ENCODE peak calls at places on chromosomes 5 and 9, in eight cellular contexts. One of them, this sample, is unnamed.
A peak's percentile ranks its signal among the peaks of the same experiment; 100 is the strongest.

GRCh38 chr5:125372694-125373621 is 626.5 kb upstream of the ZNF608 start:
- DNase-seq in WTC11: no peak
- DNase-seq in AG20443: peak; percentile 78
- DNase-seq in Ammon's horn: peak; percentile 85
- DNase-seq in psoas muscle: no peak
- DNase-seq in Caki2: peak; percentile 4
- DNase-seq in stimulated activated CD8-positive, alpha-beta memory T cell treated with anti-CD3 and anti-CD28 coated beads, Interleukin-7, amount 100 ng/mL, for 1 hour: no peak
- DNase-seq in kidney: no peak
- DNase-seq in this sample: no peak

GRCh38 chr5:122439645-122440044 is 127.6 kb downstream of the SNCAIP start:
- DNase-seq in WTC11: no peak
- DNase-seq in AG20443: no peak
- DNase-seq in Ammon's horn: no peak
- DNase-seq in psoas muscle: no peak
- DNase-seq in Caki2: no peak
- DNase-seq in stimulated activated CD8-positive, alpha-beta memory T cell treated with anti-CD3 and anti-CD28 coated beads, Interleukin-7, amount 100 ng/mL, for 1 hour: no peak
- DNase-seq in kidney: no peak
- DNase-seq in this sample: no peak

GRCh38 chr5:116696356-116696755 is 121.7 kb upstream of the SEMA6A start:
- DNase-seq in WTC11: no peak
- DNase-seq in AG20443: no peak
- DNase-seq in Ammon's horn: peak; percentile 8
- DNase-seq in psoas muscle: no peak
- DNase-seq in Caki2: no peak
- DNase-seq in stimulated activated CD8-positive, alpha-beta memory T cell treated with anti-CD3 and anti-CD28 coated beads, Interleukin-7, amount 100 ng/mL, for 1 hour: no peak
- DNase-seq in kidney: no peak
- DNase-seq in this sample: no peak

GRCh38 chr5:153807796-153808195 is 230.9 kb downstream of the FAM114A2 start:
- DNase-seq in WTC11: no peak
- DNase-seq in AG20443: no peak
- DNase-seq in Ammon's horn: no peak
- DNase-seq in psoas muscle: no peak
- DNase-seq in Caki2: no peak
- DNase-seq in stimulated activated CD8-positive, alpha-beta memory T cell treated with anti-CD3 and anti-CD28 coated beads, Interleukin-7, amount 100 ng/mL, for 1 hour: no peak
- DNase-seq in kidney: no peak
- DNase-seq in this sample: no peak

GRCh38 chr5:135240781-135241360 is 158.2 kb downstream of the MACROH2A1 start:
- DNase-seq in WTC11: no peak
- DNase-seq in AG20443: no peak
- DNase-seq in Ammon's horn: no peak
- DNase-seq in psoas muscle: no peak
- DNase-seq in Caki2: no peak
- DNase-seq in stimulated activated CD8-positive, alpha-beta memory T cell treated with anti-CD3 and anti-CD28 coated beads, Interleukin-7, amount 100 ng/mL, for 1 hour: no peak
- DNase-seq in kidney: no peak
- DNase-seq in this sample: peak; percentile 10

GRCh38 chr9:114426046-114426948 is 38.5 kb upstream of the AKNA start:
- DNase-seq in WTC11: no peak
- DNase-seq in AG20443: no peak
- DNase-seq in Ammon's horn: no peak
- DNase-seq in psoas muscle: no peak
- DNase-seq in Caki2: no peak
- DNase-seq in stimulated activated CD8-positive, alpha-beta memory T cell treated with anti-CD3 and anti-CD28 coated beads, Interleukin-7, amount 100 ng/mL, for 1 hour: no peak
- DNase-seq in kidney: no peak
- DNase-seq in this sample: no peak

GRCh38 chr9:87684627-87685204 is 41.2 kb upstream of the CTSL start:
- DNase-seq in WTC11: peak; percentile 69
- DNase-seq in AG20443: peak; percentile 75
- DNase-seq in Ammon's horn: no peak
- DNase-seq in psoas muscle: peak; percentile 40
- DNase-seq in Caki2: no peak
- DNase-seq in stimulated activated CD8-positive, alpha-beta memory T cell treated with anti-CD3 and anti-CD28 coated beads, Interleukin-7, amount 100 ng/mL, for 1 hour: no peak
- DNase-seq in kidney: no peak
- DNase-seq in this sample: peak; percentile 73

GRCh38 chr5:72268753-72269410 is 51.2 kb downstream of the MRPS27 start:
- DNase-seq in WTC11: peak; percentile 67
- DNase-seq in AG20443: peak; percentile 36
- DNase-seq in Ammon's horn: no peak
- DNase-seq in psoas muscle: no peak
- DNase-seq in Caki2: no peak
- DNase-seq in stimulated activated CD8-positive, alpha-beta memory T cell treated with anti-CD3 and anti-CD28 coated beads, Interleukin-7, amount 100 ng/mL, for 1 hour: peak; percentile 6
- DNase-seq in kidney: no peak
- DNase-seq in this sample: peak; percentile 62

GRCh38 chr5:140227046-140227445 is 52.1 kb downstream of the CYSTM1 start:
- DNase-seq in WTC11: no peak
- DNase-seq in AG20443: no peak
- DNase-seq in Ammon's horn: no peak
- DNase-seq in psoas muscle: no peak
- DNase-seq in Caki2: no peak
- DNase-seq in stimulated activated CD8-positive, alpha-beta memory T cell treated with anti-CD3 and anti-CD28 coated beads, Interleukin-7, amount 100 ng/mL, for 1 hour: no peak
- DNase-seq in kidney: no peak
- DNase-seq in this sample: no peak

GRCh38 chr5:151072234-151073025 is 8.4 kb downstream of the TNIP1 start:
- DNase-seq in WTC11: no peak
- DNase-seq in AG20443: no peak
- DNase-seq in Ammon's horn: no peak
- DNase-seq in psoas muscle: no peak
- DNase-seq in Caki2: peak; percentile 71
- DNase-seq in stimulated activated CD8-positive, alpha-beta memory T cell treated with anti-CD3 and anti-CD28 coated beads, Interleukin-7, amount 100 ng/mL, for 1 hour: no peak
- DNase-seq in kidney: no peak
- DNase-seq in this sample: no peak

GRCh38 chr5:137395011-137395755 is 103.9 kb downstream of the SPOCK1 start:
- DNase-seq in WTC11: no peak
- DNase-seq in AG20443: peak; percentile 67
- DNase-seq in Ammon's horn: peak; percentile 57
- DNase-seq in psoas muscle: no peak
- DNase-seq in Caki2: peak; percentile 91
- DNase-seq in stimulated activated CD8-positive, alpha-beta memory T cell treated with anti-CD3 and anti-CD28 coated beads, Interleukin-7, amount 100 ng/mL, for 1 hour: no peak
- DNase-seq in kidney: no peak
- DNase-seq in this sample: no peak

GRCh38 chr9:112299514-112299913 is 33.9 kb downstream of the PTBP3 start:
- DNase-seq in WTC11: no peak
- DNase-seq in AG20443: peak; percentile 27
- DNase-seq in Ammon's horn: no peak
- DNase-seq in psoas muscle: no peak
- DNase-seq in Caki2: peak; percentile 40
- DNase-seq in stimulated activated CD8-positive, alpha-beta memory T cell treated with anti-CD3 and anti-CD28 coated beads, Interleukin-7, amount 100 ng/mL, for 1 hour: no peak
- DNase-seq in kidney: no peak
- DNase-seq in this sample: no peak

GRCh38 chr5:133179405-133179804 is 127.6 kb downstream of the HSPA4 start:
- DNase-seq in WTC11: no peak
- DNase-seq in AG20443: no peak
- DNase-seq in Ammon's horn: no peak
- DNase-seq in psoas muscle: no peak
- DNase-seq in Caki2: no peak
- DNase-seq in stimulated activated CD8-positive, alpha-beta memory T cell treated with anti-CD3 and anti-CD28 coated beads, Interleukin-7, amount 100 ng/mL, for 1 hour: no peak
- DNase-seq in kidney: no peak
- DNase-seq in this sample: no peak

GRCh38 chr5:123540534-123540933 is 28.6 kb downstream of the CSNK1G3 start:
- DNase-seq in WTC11: no peak
- DNase-seq in AG20443: no peak
- DNase-seq in Ammon's horn: no peak
- DNase-seq in psoas muscle: no peak
- DNase-seq in Caki2: no peak
- DNase-seq in stimulated activated CD8-positive, alpha-beta memory T cell treated with anti-CD3 and anti-CD28 coated beads, Interleukin-7, amount 100 ng/mL, for 1 hour: no peak
- DNase-seq in kidney: no peak
- DNase-seq in this sample: no peak

GRCh38 chr9:19940808-19941207 is 152.0 kb upstream of the SLC24A2 start:
- DNase-seq in WTC11: no peak
- DNase-seq in AG20443: no peak
- DNase-seq in Ammon's horn: no peak
- DNase-seq in psoas muscle: no peak
- DNase-seq in Caki2: no peak
- DNase-seq in stimulated activated CD8-positive, alpha-beta memory T cell treated with anti-CD3 and anti-CD28 coated beads, Interleukin-7, amount 100 ng/mL, for 1 hour: no peak
- DNase-seq in kidney: no peak
- DNase-seq in this sample: no peak

GRCh38 chr5:143860211-143860610 is 48.2 kb downstream of the HMHB1 start:
- DNase-seq in WTC11: no peak
- DNase-seq in AG20443: no peak
- DNase-seq in Ammon's horn: no peak
- DNase-seq in psoas muscle: no peak
- DNase-seq in Caki2: no peak
- DNase-seq in stimulated activated CD8-positive, alpha-beta memory T cell treated with anti-CD3 and anti-CD28 coated beads, Interleukin-7, amount 100 ng/mL, for 1 hour: no peak
- DNase-seq in kidney: no peak
- DNase-seq in this sample: no peak

GRCh38 chr9:78009156-78009555 is 22.5 kb downstream of the GNAQ start:
- DNase-seq in WTC11: no peak
- DNase-seq in AG20443: no peak
- DNase-seq in Ammon's horn: no peak
- DNase-seq in psoas muscle: no peak
- DNase-seq in Caki2: no peak
- DNase-seq in stimulated activated CD8-positive, alpha-beta memory T cell treated with anti-CD3 and anti-CD28 coated beads, Interleukin-7, amount 100 ng/mL, for 1 hour: no peak
- DNase-seq in kidney: no peak
- DNase-seq in this sample: no peak